ENCODE peak calls at places on chromosome 20, in nine cellular contexts. A is right lobe of liver; M is psoas muscle; R is Peyer's patch; U is CD8-positive, alpha-beta memory T cell; B is right cardiac atrium; H is left ventricle myocardium inferior; X is CD4-positive, alpha-beta memory T cell; K is HCT116. Z is an unnamed sample.

GRCh38 chr20:47865451-47865850 is 80.2 kb upstream of the SULF2 start:
- DNase-seq in U (no peak), H (no peak), A (no peak), M (no peak), R (no peak), X (no peak), K (no peak), B (no peak), Z (no peak)

GRCh38 chr20:20904171-20904831 is 191.9 kb upstream of the RALGAPA2 start:
- DNase-seq in A (no peak), R (no peak), U (no peak), X (no peak), H (no peak), K (no peak), B (no peak), M (no peak), Z (no peak)

GRCh38 chr20:62193079-62194025 is 10.5 kb downstream of the MTG2 start:
- DNase-seq in A (peak; percentile 32), B (no peak), U (no peak), M (no peak), K (no peak), R (no peak), X (no peak), H (no peak), Z (no peak)

GRCh38 chr20:60535211-60535610 is 577.0 kb downstream of the CDH26 start:
- DNase-seq in A (no peak), B (no peak), M (no peak), H (no peak), K (no peak), U (no peak), R (no peak), X (no peak), Z (no peak)

GRCh38 chr20:56429496-56429895 is 17.4 kb downstream of the CASS4 start:
- DNase-seq in M (no peak), X (no peak), U (no peak), A (no peak), H (no peak), B (no peak), R (no peak), K (no peak), Z (no peak)

GRCh38 chr20:25750765-25751696 is 54.4 kb upstream of the ZNF337 start:
- DNase-seq in H (peak; percentile 53), U (peak; percentile 29), R (no peak), A (peak; percentile 51), B (peak; percentile 83), K (no peak), M (peak; percentile 30), X (peak; percentile 55), Z (no peak)

GRCh38 chr20:527571-527886 is 16.1 kb downstream of the CSNK2A1 start:
- DNase-seq in H (no peak), X (no peak), K (no peak), B (no peak), R (no peak), A (no peak), U (no peak), M (no peak), Z (no peak)

GRCh38 chr20:48371211-48371610 is 456.6 kb downstream of the PREX1 start:
- DNase-seq in K (no peak), B (no peak), M (no peak), A (no peak), H (no peak), U (no peak), X (no peak), R (no peak), Z (no peak)

GRCh38 chr20:35619196-35620095 is 3.8 kb downstream of the SPAG4 start:
- DNase-seq in H (peak; percentile 81), M (peak; percentile 78), X (peak; percentile 71), U (peak; percentile 69), K (peak; percentile 76), B (peak; percentile 94), R (peak; percentile 85), A (peak; percentile 90), Z (no peak)

GRCh38 chr20:60206259-60206658 is 248.0 kb downstream of the CDH26 start:
- DNase-seq in B (no peak), H (no peak), X (no peak), U (no peak), A (no peak), R (no peak), M (no peak), K (peak; percentile 2), Z (no peak)

GRCh38 chr20:13703265-13703664 is 64.5 kb upstream of the TASP1 start:
- DNase-seq in U (no peak), M (no peak), H (no peak), R (no peak), B (no peak), A (no peak), K (no peak), X (no peak), Z (no peak)

GRCh38 chr20:20364747-20365558 is 3.0 kb upstream of the INSM1 start:
- DNase-seq in U (no peak), R (no peak), A (no peak), K (no peak), X (no peak), B (no peak), H (no peak), M (no peak), Z (no peak)

GRCh38 chr20:59405226-59405815 is 104.9 kb downstream of the EDN3 start:
- DNase-seq in K (no peak), M (no peak), H (no peak), R (no peak), B (no peak), X (no peak), U (no peak), A (no peak), Z (no peak)

GRCh38 chr20:2297352-2297717 is 1.5 kb downstream of the TGM3 start:
- DNase-seq in B (no peak), K (no peak), M (no peak), U (no peak), A (no peak), X (no peak), H (no peak), R (no peak), Z (no peak)

GRCh38 chr20:43694763-43695162 is 27.8 kb downstream of the MYBL2 start:
- DNase-seq in R (no peak), H (no peak), A (no peak), M (no peak), B (no peak), X (no peak), K (no peak), U (no peak), Z (no peak)

GRCh38 chr20:50980851-50981713 is 22.5 kb downstream of the MOCS3 start:
- DNase-seq in H (no peak), B (no peak), M (peak; percentile 38), U (peak; percentile 56), R (peak; percentile 51), X (peak; percentile 36), K (peak; percentile 41), A (peak; percentile 57), Z (no peak)
- H3K27ac ChIP-seq in H (no peak overlapping the region), B (no peak overlapping the region), M (no peak overlapping the region), U (no peak overlapping the region), R (peak overlapping the region; percentile 12), X (no peak overlapping the region), K (no peak overlapping the region), A (no peak overlapping the region), Z (no peak overlapping the region)

GRCh38 chr20:32970973-32971300 is 33.3 kb downstream of the SUN5 start:
- DNase-seq in U (no peak), R (no peak), H (no peak), M (no peak), B (no peak), A (no peak), X (no peak), K (no peak), Z (no peak)
- H3K4me1 ChIP-seq in U (peaks cover 97% of the 10 kb centered on the region), R (no peaks in the 10 kb centered on the region), H (peaks cover 25% of the 10 kb centered on the region), M (no peaks in the 10 kb centered on the region), B (peaks cover 5% of the 10 kb centered on the region), A (no peaks in the 10 kb centered on the region), X (peaks cover 91% of the 10 kb centered on the region), K (no peaks in the 10 kb centered on the region), Z (no peaks in the 10 kb centered on the region)

GRCh38 chr20:40689100-40689942 is at the start of gene MAFB:
- DNase-seq in R (peak; percentile 40), B (peak; percentile 98), K (no peak), M (peak; percentile 94), U (no peak), H (peak; percentile 95), X (peak; percentile 20), A (peak; percentile 95), Z (peak; percentile 73)
- H3K27ac ChIP-seq in R (peak within 1 kb of the TSS; percentile 96), B (peak within 1 kb of the TSS; percentile 91), K (peak within 1 kb of the TSS; percentile 26), M (peak within 1 kb of the TSS; percentile 93), U (no peak within 1 kb of the TSS), H (peak within 1 kb of the TSS; percentile 99), X (no peak within 1 kb of the TSS), A (peak within 1 kb of the TSS; percentile 89), Z (peak within 1 kb of the TSS; percentile 98)

GRCh38 chr20:49561256-49561655 is 6.7 kb downstream of the PTGIS start:
- DNase-seq in B (no peak), U (no peak), A (no peak), K (no peak), R (no peak), H (no peak), X (no peak), M (no peak), Z (no peak)
- H3K4me1 ChIP-seq in B (peaks cover 15% of the 10 kb centered on the region), U (no peaks in the 10 kb centered on the region), A (no peaks in the 10 kb centered on the region), K (peaks cover 31% of the 10 kb centered on the region), R (no peaks in the 10 kb centered on the region), H (peaks cover 32% of the 10 kb centered on the region), X (no peaks in the 10 kb centered on the region), M (peaks cover 4% of the 10 kb centered on the region), Z (peaks cover 97% of the 10 kb centered on the region)